ENCODE peak calls at places on chromosomes 11 and 22, in eight cellular contexts. K is fibroblast of mammary gland, H is coronary artery, V is fibroblast of the aortic adventitia, T is A549, I is uterus, G is pancreas, O is adrenal gland. S is an unnamed sample.

GRCh38 chr11:45754261-45754709 is 50.7 kb upstream of the SLC35C1 start:
- DNase-seq in K (no peak), H (no peak), V (peak; percentile 47), T (no peak), I (peak; percentile 24), G (peak; percentile 47), O (peak; percentile 81), S (no peak)

GRCh38 chr11:44967930-44968496 is 17.3 kb upstream of the TP53I11 start:
- DNase-seq in K (no peak), H (no peak), V (no peak), T (no peak), I (no peak), G (no peak), O (no peak), S (no peak)

GRCh38 chr11:95254139-95254704 is 23.2 kb upstream of the SESN3 start:
- DNase-seq in K (peak; percentile 94), H (peak; percentile 85), V (peak; percentile 92), T (peak; percentile 18), I (peak; percentile 90), G (peak; percentile 76), O (peak; percentile 92), S (peak; percentile 47)

GRCh38 chr11:104609297-104609696 is 289.0 kb downstream of the CASP12 start:
- DNase-seq in K (peak; percentile 76), H (no peak), V (peak; percentile 71), T (peak; percentile 5), I (no peak), G (peak; percentile 17), O (peak; percentile 20), S (no peak)

GRCh38 chr11:2128512-2129322 is 10.5 kb downstream of the IGF2 start:
- DNase-seq in K (no peak), H (no peak), V (no peak), T (no peak), I (no peak), G (no peak), O (no peak), S (no peak)

GRCh38 chr11:74278721-74279148 is 32.7 kb downstream of the P4HA3 start:
- DNase-seq in K (peak; percentile 100), H (peak; percentile 83), V (peak; percentile 100), T (peak; percentile 68), I (peak; percentile 93), G (peak; percentile 43), O (peak; percentile 57), S (peak; percentile 97)

GRCh38 chr11:124725719-124726105 is 14.0 kb upstream of the NRGN start:
- DNase-seq in K (peak; percentile 70), H (no peak), V (peak; percentile 54), T (no peak), I (no peak), G (no peak), O (no peak), S (no peak)

GRCh38 chr11:105046898-105047579 is 1.9 kb upstream of the CARD16 start:
- DNase-seq in K (peak; percentile 98), H (no peak), V (peak; percentile 98), T (peak; percentile 48), I (peak; percentile 18), G (peak; percentile 30), O (peak; percentile 17), S (peak; percentile 97)

GRCh38 chr11:3641191-3641590 is 601 bp downstream of the ART5 start:
- DNase-seq in K (no peak), H (no peak), V (no peak), T (no peak), I (no peak), G (no peak), O (no peak), S (no peak)
- H3K4me3 ChIP-seq in K (no peak overlapping the region), H (no peak overlapping the region), V (no peak overlapping the region), T (no peak overlapping the region), I (no peak overlapping the region), G (no peak overlapping the region), O (no peak overlapping the region), S (no peak overlapping the region)

GRCh38 chr22:20577549-20577975 is 70.2 kb downstream of the MED15 start:
- DNase-seq in K (peak; percentile 31), H (no peak), V (peak; percentile 21), T (no peak), I (no peak), G (no peak), O (no peak), S (no peak)
- TF ChIP-seq CTCF in K (no peak), H (no peak), V (no peak), T (no peak), I (no peak), G (no peak), O (no peak), S (no peak)

DNA sequence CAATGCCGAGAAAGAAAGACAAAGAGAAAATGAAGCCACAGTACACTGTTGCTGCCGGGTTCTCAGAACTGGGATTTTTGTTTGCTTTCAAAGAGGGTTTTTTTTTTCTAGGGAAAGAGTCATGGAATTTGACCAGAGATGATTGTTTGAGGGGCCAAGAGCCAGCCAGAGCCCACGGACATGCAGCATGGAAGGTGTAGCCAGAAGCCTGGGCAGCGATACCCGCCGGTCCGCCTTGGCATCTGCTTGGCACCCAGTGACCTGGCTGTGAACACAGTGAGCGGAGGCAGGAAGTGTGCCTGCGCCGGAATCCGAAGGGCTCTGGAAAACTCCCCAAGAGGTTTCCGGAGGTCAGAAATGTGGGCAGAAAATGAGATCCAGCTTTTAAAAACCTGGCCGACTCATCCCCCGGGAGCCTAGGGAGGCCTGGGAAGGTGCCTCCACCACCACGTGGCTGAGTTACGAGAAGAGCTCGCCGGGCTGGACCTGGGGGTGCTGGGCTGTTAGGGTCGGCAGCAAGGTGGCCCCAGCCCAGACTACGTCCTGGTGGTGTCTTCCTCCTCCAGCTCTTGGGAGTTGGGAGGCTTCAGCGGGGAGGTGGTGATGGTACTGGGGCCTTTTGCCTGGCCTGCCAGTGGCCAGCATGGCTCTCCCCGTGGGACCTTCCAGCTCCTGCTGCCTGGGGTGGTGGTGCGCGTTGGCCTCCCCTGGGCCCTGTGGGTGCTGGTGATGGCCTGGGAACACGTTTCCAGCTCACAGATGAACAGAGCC is 61.6 kb upstream of the PPARA start:
- DNase-seq in K (peak; percentile 80), H (peak; percentile 86), V (peak; percentile 85), T (no peak), I (peak; percentile 64), G (no peak), O (peak; percentile 80), S (peak; percentile 53)
- H3K4me3 ChIP-seq in K (peak overlapping the region; percentile 94), H (peak overlapping the region; percentile 96), V (peak overlapping the region; percentile 57), T (peak overlapping the region; percentile 23), I (peak overlapping the region; percentile 7), G (no peak overlapping the region), O (no peak overlapping the region), S (peak overlapping the region; percentile 6)

GRCh38 chr22:48556751-48557150 is 1270.9 kb downstream of the BRD1 start:
- DNase-seq in K (no peak), H (no peak), V (no peak), T (no peak), I (no peak), G (no peak), O (no peak), S (no peak)

GRCh38 chr22:48553694-48554308 is 1273.9 kb downstream of the BRD1 start:
- DNase-seq in K (no peak), H (no peak), V (no peak), T (no peak), I (no peak), G (no peak), O (no peak), S (no peak)

GRCh38 chr22:48555606-48556005 is 1272.1 kb downstream of the BRD1 start:
- DNase-seq in K (no peak), H (no peak), V (no peak), T (no peak), I (no peak), G (no peak), O (no peak), S (no peak)

GRCh38 chr22:48553119-48553518 is 1274.6 kb downstream of the BRD1 start:
- DNase-seq in K (no peak), H (no peak), V (no peak), T (no peak), I (no peak), G (no peak), O (no peak), S (no peak)

DNA sequence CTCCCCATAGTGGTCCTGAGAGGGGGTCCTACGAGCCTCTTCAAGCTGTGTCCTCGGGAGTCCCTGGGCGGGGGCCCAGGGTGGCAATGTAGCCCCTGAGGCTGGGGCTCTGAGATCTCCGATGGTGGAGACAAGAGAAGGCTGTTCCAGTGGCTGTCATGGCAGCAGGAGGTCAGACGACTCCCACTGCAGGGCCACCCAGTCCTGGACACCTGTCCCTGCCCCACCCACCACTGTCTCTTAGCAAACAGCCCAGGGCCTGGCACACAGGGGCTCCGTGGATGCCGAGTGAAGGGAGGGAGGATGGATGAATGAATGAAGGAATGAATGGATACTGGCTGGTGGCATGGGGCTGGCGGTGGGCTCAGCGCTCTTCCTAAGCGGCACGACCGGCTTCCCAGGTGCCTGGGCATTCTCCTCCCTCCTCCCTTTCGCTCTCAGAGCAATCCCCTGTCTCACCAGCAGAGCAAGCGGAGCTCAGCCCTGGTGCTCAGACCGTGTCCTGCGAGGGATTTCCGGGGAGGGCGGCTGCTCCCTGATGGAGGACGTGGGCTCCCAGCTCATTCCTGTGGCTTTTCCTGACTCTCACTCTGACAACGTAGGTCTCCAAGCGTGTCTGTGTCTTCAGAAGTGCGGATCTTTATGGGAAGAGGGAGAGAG is 1272.7 kb downstream of the BRD1 start:
- DNase-seq in K (no peak), H (no peak), V (no peak), T (peak; percentile 39), I (no peak), G (no peak), O (no peak), S (no peak)
- TF ChIP-seq CTCF in K (no peak), H (no peak), V (no peak), T (no peak), I (no peak), G (no peak), O (no peak), S (peak; percentile 49)

DNA sequence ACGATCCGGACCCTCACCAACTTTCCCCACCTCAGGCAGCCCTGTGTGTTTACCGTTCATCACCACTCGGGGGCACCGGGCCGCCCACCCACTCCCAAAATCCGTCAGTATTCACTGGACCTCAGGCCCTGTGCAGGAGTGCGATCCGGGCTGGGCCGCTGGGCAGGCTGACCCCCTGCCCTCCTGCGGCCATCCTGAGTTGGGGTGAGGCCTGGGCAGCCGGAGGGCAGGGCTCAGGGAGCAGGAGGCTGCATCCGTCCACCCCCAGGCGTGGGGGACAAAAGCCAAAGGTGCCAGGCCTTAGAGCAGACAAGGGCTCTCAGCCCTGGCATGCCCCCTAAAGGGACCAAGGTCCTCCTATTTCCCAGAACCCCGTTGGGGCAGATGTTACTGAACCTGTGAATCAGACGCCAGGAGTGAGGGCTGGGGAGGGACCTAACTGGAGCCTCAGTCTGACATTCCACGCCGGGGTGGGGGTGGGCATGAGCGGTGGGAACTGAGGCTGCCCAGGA is 16.8 kb upstream of the TMEM191C start:
- DNase-seq in K (no peak), H (no peak), V (no peak), T (no peak), I (peak; percentile 11), G (peak; percentile 12), O (no peak), S (no peak)
- H3K4me3 ChIP-seq in K (no peak overlapping the region), H (no peak overlapping the region), V (no peak overlapping the region), T (no peak overlapping the region), I (no peak overlapping the region), G (no peak overlapping the region), O (no peak overlapping the region), S (no peak overlapping the region)

GRCh38 chr11:75306529-75306928 is 44.9 kb downstream of the ARRB1 start:
- DNase-seq in K (no peak), H (no peak), V (no peak), T (no peak), I (no peak), G (no peak), O (no peak), S (no peak)
- TF ChIP-seq CTCF in K (no peak), H (no peak), V (no peak), T (no peak), I (no peak), G (no peak), O (no peak), S (no peak)

S was measured in AG04449.